ENCODE peak calls at places on chromosome 20, in ten cellular contexts. E, R, O, A, Q, M, F, W, S and B are unnamed samples.

GRCh38 chr20:33285861-33286495 is 3.0 kb downstream of the BPIFB1 start:
- DNase-seq in F (no peak), M (no peak), S (no peak), A (no peak), R (no peak), Q (no peak), O (no peak), W (no peak), E (no peak), B (no peak)

GRCh38 chr20:40323411-40323810 is 365.6 kb downstream of the MAFB start:
- DNase-seq in R (no peak), E (no peak), S (no peak), W (peak), Q (no peak), M (no peak), O (no peak), F (no peak), A (no peak), B (peak)

GRCh38 chr20:61042501-61043385 is 209.3 kb upstream of the CDH4 start:
- DNase-seq in O (peak), E (peak), F (no peak), M (no peak), W (no peak), S (no peak), Q (no peak), R (no peak), A (no peak), B (no peak)

GRCh38 chr20:842547-842940 is 9.0 kb downstream of the FAM110A start:
- DNase-seq in O (no peak), M (no peak), S (no peak), E (no peak), R (no peak), W (no peak), Q (no peak), F (no peak), A (no peak), B (no peak)

GRCh38 chr20:37880726-37881591 is 22.0 kb upstream of the VSTM2L start:
- DNase-seq in E (no peak), S (no peak), O (no peak), F (no peak), Q (peak), W (peak), R (no peak), A (no peak), M (no peak), B (no peak)

GRCh38 chr20:40416274-40416673 is 272.8 kb downstream of the MAFB start:
- DNase-seq in Q (no peak), F (no peak), M (no peak), O (no peak), R (no peak), S (no peak), A (no peak), W (peak), E (no peak), B (no peak)

GRCh38 chr20:645318-646106 is 7.5 kb downstream of the SRXN1 start:
- DNase-seq in E (peak), F (peak), O (peak), Q (no peak), R (peak), M (peak), S (peak), A (peak), W (peak), B (peak)

GRCh38 chr20:37439223-37439933 is 81.7 kb upstream of the NNAT start:
- DNase-seq in R (no peak), F (no peak), M (no peak), W (no peak), A (no peak), E (no peak), Q (no peak), O (no peak), S (no peak), B (no peak)

GRCh38 chr20:51899674-51900073 is 97.4 kb upstream of the SALL4 start:
- DNase-seq in M (no peak), Q (no peak), E (no peak), A (no peak), F (no peak), W (no peak), S (no peak), R (no peak), O (no peak), B (no peak)

GRCh38 chr20:19986419-19986818 is 30.7 kb upstream of the NAA20 start:
- DNase-seq in S (no peak), A (no peak), Q (no peak), W (no peak), O (peak), E (no peak), F (peak), R (peak), M (no peak), B (peak)

GRCh38 chr20:60046011-60046413 is 87.8 kb downstream of the CDH26 start:
- DNase-seq in S (no peak), Q (no peak), O (peak), F (no peak), R (peak), A (no peak), M (no peak), W (peak), E (peak), B (peak)

GRCh38 chr20:22578221-22579118 is 5.9 kb downstream of the FOXA2 start:
- DNase-seq in A (no peak), F (no peak), E (no peak), S (no peak), W (no peak), Q (no peak), M (no peak), O (no peak), R (no peak), B (no peak)

GRCh38 chr20:4457566-4458543 is 263.9 kb upstream of the PRND start:
- DNase-seq in M (no peak), Q (no peak), F (no peak), E (no peak), A (no peak), O (no peak), S (no peak), W (peak), R (no peak), B (no peak)

GRCh38 chr20:33539129-33539528 is 49.2 kb downstream of the CBFA2T2 start:
- DNase-seq in Q (no peak), R (peak), A (no peak), O (peak), E (no peak), W (peak), F (no peak), S (no peak), M (no peak), B (no peak)

GRCh38 chr20:34058831-34059230 is 53.2 kb downstream of the EIF2S2 start:
- DNase-seq in A (no peak), F (no peak), M (no peak), O (peak), Q (no peak), W (no peak), R (no peak), E (no peak), S (no peak), B (peak)

GRCh38 chr20:20904171-20904831 is 191.9 kb upstream of the RALGAPA2 start:
- DNase-seq in R (no peak), O (no peak), W (no peak), E (no peak), Q (no peak), A (no peak), S (no peak), F (no peak), M (no peak), B (no peak)

GRCh38 chr20:44465001-44465560 is 10.6 kb upstream of the TTPAL start:
- DNase-seq in W (peak), A (no peak), Q (no peak), R (no peak), E (no peak), O (no peak), F (no peak), S (no peak), M (no peak), B (no peak)

GRCh38 chr20:52896348-52896747 is 75.8 kb upstream of the TSHZ2 start:
- DNase-seq in Q (no peak), F (no peak), W (no peak), R (no peak), E (no peak), A (no peak), M (no peak), S (no peak), O (no peak), B (no peak)

GRCh38 chr20:50460115-50460607 is 50.0 kb upstream of the PTPN1 start:
- DNase-seq in M (no peak), W (no peak), E (no peak), R (no peak), Q (no peak), O (no peak), F (no peak), S (no peak), A (no peak), B (no peak)

GRCh38 chr20:37350655-37351574 is 5.0 kb downstream of the SRC start:
- DNase-seq in O (no peak), Q (peak), F (no peak), M (no peak), A (no peak), W (no peak), R (no peak), S (no peak), E (no peak), B (no peak)

GRCh38 chr20:48523191-48523757 is 304.5 kb downstream of the PREX1 start:
- DNase-seq in M (peak), S (no peak), E (peak), O (peak), Q (no peak), A (no peak), W (peak), F (no peak), R (peak), B (peak)

GRCh38 chr20:25761596-25761995 is 64.9 kb upstream of the ZNF337 start:
- DNase-seq in Q (no peak), A (no peak), S (no peak), W (no peak), O (no peak), M (no peak), F (no peak), R (no peak), E (no peak), B (no peak)

GRCh38 chr20:45368221-45368980 is 5.4 kb downstream of the SYS1 start:
- DNase-seq in F (no peak), W (no peak), S (no peak), A (no peak), O (no peak), R (no peak), E (no peak), Q (no peak), M (no peak), B (no peak)

GRCh38 chr20:37823276-37823980 is 79.5 kb upstream of the VSTM2L start:
- DNase-seq in E (no peak), A (no peak), W (peak), O (peak), M (peak), Q (no peak), S (no peak), R (peak), F (no peak), B (no peak)

GRCh38 chr20:40532103-40532502 is 156.9 kb downstream of the MAFB start:
- DNase-seq in E (no peak), S (no peak), A (no peak), W (peak), R (no peak), M (peak), Q (no peak), F (no peak), O (no peak), B (no peak)

GRCh38 chr20:53408728-53409157 is 184.9 kb downstream of the ZNF217 start:
- DNase-seq in A (no peak), E (no peak), M (no peak), R (no peak), W (no peak), F (no peak), S (no peak), O (peak), Q (no peak), B (no peak)

GRCh38 chr20:3037654-3038053 is 5.8 kb upstream of the GNRH2 start:
- DNase-seq in F (no peak), R (no peak), Q (peak), M (no peak), S (no peak), W (no peak), E (no peak), O (no peak), A (no peak), B (no peak)

GRCh38 chr20:24066075-24066700 is 77.6 kb upstream of the GGTLC1 start:
- DNase-seq in F (no peak), O (no peak), W (no peak), M (no peak), A (no peak), R (no peak), S (no peak), E (no peak), Q (no peak), B (no peak)
- H3K4me3 ChIP-seq in F (no peak), O (no peak), W (no peak), M (no peak), A (peak), R (no peak), S (no peak), E (no peak), Q (no peak), B (no peak)

GRCh38 chr20:62652894-62653305 is 10.6 kb downstream of the SLCO4A1 start:
- DNase-seq in Q (no peak), E (no peak), R (no peak), F (no peak), A (no peak), M (no peak), W (no peak), S (no peak), O (no peak), B (no peak)
- H3K4me3 ChIP-seq in Q (no peak), E (no peak), R (no peak), F (peak), A (peak), M (no peak), W (no peak), S (no peak), O (no peak), B (no peak)

GRCh38 chr20:14331671-14332070 is 5.7 kb downstream of the FLRT3 start:
- DNase-seq in F (no peak), E (no peak), M (no peak), S (no peak), R (no peak), O (no peak), W (no peak), Q (no peak), A (no peak), B (no peak)

GRCh38 chr20:14332796-14333345 is 4.5 kb downstream of the FLRT3 start:
- DNase-seq in S (no peak), W (no peak), A (no peak), R (no peak), O (no peak), Q (no peak), M (no peak), E (no peak), F (no peak), B (no peak)

GRCh38 chr20:14335122-14335521 is 2.3 kb downstream of the FLRT3 start:
- DNase-seq in R (no peak), A (no peak), F (no peak), O (no peak), M (no peak), S (no peak), W (no peak), Q (no peak), E (no peak), B (no peak)

GRCh38 chr20:14334306-14334930 is 3.0 kb downstream of the FLRT3 start:
- DNase-seq in E (no peak), A (no peak), O (peak), S (no peak), W (peak), R (no peak), F (peak), M (peak), Q (peak), B (peak)

GRCh38 chr20:14333734-14334133 is 3.7 kb downstream of the FLRT3 start:
- DNase-seq in S (no peak), W (no peak), E (no peak), O (no peak), F (no peak), M (no peak), R (no peak), Q (no peak), A (no peak), B (no peak)
- H3K4me3 ChIP-seq in S (no peak), W (peak), E (no peak), O (no peak), F (no peak), M (no peak), R (no peak), Q (peak), A (no peak), B (no peak)

GRCh38 chr20:18137412-18138265 is at the start of the genes KAT14 and PET117:
- DNase-seq in W (peak), Q (peak), F (peak), O (peak), E (peak), S (peak), A (peak), R (peak), M (peak), B (peak)

GRCh38 chr20:18138266-18138582 is 561 bp downstream of the KAT14 start:
- DNase-seq in W (no peak), A (no peak), F (no peak), E (no peak), M (no peak), R (no peak), S (no peak), Q (no peak), O (no peak), B (no peak)

GRCh38 chr20:18138639-18139583 is 1.2 kb downstream of the KAT14 start:
- DNase-seq in W (no peak), Q (no peak), E (no peak), A (no peak), O (no peak), S (no peak), F (no peak), M (no peak), R (no peak), B (no peak)

GRCh38 chr20:18144541-18145099 is 7.0 kb downstream of the KAT14 start:
- DNase-seq in S (no peak), W (peak), Q (no peak), O (no peak), F (no peak), M (no peak), R (no peak), A (no peak), E (no peak), B (no peak)

GRCh38 chr20:18139832-18140231 is 2.2 kb downstream of the KAT14 start:
- DNase-seq in A (no peak), R (no peak), O (no peak), S (no peak), W (no peak), Q (no peak), F (no peak), M (no peak), E (no peak), B (no peak)
- H3K4me3 ChIP-seq in A (no peak), R (no peak), O (no peak), S (no peak), W (no peak), Q (no peak), F (no peak), M (no peak), E (no peak), B (no peak)

DNA sequence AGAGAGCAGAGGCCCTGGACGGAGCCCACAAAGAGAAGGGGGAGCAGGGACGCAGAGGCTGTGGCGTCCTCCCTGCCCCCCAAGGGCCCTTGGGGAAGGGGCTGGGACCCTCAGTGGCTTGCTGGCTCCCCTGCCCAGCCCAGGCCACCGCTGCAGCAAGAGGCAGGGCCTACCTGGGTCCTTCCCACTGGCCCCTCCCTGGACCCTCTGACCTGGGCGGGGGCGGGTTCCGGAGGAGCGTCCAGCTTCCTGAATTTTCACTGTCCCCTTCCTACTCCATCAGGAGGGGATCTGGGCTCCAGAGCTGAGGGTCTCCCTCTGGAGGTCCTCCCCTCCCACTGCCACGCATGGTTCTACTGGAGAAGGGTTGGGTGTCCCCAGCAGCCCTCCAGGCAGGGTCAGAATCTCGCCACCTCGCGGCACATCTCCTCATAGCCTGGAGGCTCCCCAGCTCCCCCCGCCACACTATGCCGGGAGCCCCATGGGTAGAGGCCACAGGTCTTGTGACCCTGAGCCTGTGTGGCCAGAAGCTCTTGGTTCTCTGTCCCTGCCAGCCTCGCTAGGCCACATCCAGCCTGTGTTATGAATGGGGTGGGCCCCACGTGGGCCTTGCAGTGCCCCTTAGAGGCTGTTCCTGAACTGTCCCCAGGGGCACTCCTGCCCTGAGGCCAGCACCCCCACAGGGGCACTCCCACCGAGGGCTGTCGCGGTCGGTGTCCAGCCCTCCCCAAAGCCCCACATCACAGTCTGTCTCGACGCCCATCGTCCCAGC is 1.0 kb upstream of the SOX18 start:
- DNase-seq in R (peak), M (no peak), Q (no peak), A (no peak), W (no peak), O (no peak), F (no peak), S (no peak), E (no peak), B (no peak)
- H3K4me3 ChIP-seq in R (peak), M (no peak), Q (no peak), A (no peak), W (no peak), O (no peak), F (no peak), S (no peak), E (no peak), B (no peak)

GRCh38 chr20:62178316-62179161 is 4.3 kb upstream of the MTG2 start:
- DNase-seq in S (peak), M (no peak), R (no peak), F (no peak), O (no peak), W (no peak), A (no peak), E (no peak), Q (no peak), B (no peak)

GRCh38 chr20:62182469-62183425 is at the start of gene MTG2:
- DNase-seq in M (peak), Q (peak), A (peak), E (peak), S (peak), O (peak), R (peak), W (peak), F (peak), B (peak)

GRCh38 chr20:62179162-62179504 is 3.7 kb upstream of the MTG2 start:
- DNase-seq in Q (no peak), O (no peak), A (no peak), E (no peak), F (no peak), R (no peak), W (no peak), M (no peak), S (peak), B (no peak)

GRCh38 chr20:62183426-62184142 is 756 bp downstream of the MTG2 start:
- DNase-seq in E (no peak), A (no peak), M (no peak), Q (no peak), F (no peak), S (no peak), R (no peak), W (no peak), O (no peak), B (peak)

DNA sequence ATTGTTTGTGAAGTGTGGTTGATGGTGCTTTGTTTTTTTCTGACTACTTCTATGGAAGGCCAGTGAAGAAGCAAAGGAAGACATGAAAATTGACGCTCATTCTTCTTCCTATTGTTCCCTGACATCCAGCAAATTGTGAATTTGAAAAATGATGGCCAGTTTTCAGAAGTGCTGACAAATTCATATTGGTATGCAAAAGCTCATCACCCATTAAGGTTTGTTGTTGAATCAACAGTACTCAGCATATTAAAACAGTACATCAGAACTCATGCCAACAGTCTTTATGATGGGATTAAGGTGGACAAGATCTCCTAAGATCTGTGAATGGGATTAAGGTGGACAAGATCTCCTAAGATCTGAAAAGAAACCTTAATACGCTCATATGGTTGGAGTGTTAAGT is 1.0 kb upstream of the MTG2 start:
- DNase-seq in M (no peak), F (no peak), W (no peak), O (no peak), E (no peak), S (no peak), R (no peak), A (no peak), Q (no peak), B (no peak)
- H3K4me3 ChIP-seq in M (peak), F (no peak), W (no peak), O (peak), E (no peak), S (no peak), R (peak), A (peak), Q (no peak), B (peak)